ENCODE peak calls at places on chromosomes 4 and X, in ten cellular contexts. One of them, this sample, is unnamed.

GRCh38 chr4:170007113-170007512 is 19.1 kb downstream of the MFAP3L start:
- DNase-seq in IMR-90: no peak
- DNase-seq in activated T-cell treated with anti-CD3 and anti-CD28 coated beads for 24 hours: no peak
- DNase-seq in GM23248: no peak
- DNase-seq in effector CD4-positive, alpha-beta T cell: no peak
- DNase-seq in NCI-H748 treated with DMSO at 0.1 percent for 48 hours: no peak
- DNase-seq in EH: peak; percentile 19
- DNase-seq in nephron progenitor cell: no peak
- DNase-seq in AG09319: no peak
- DNase-seq in stimulated activated CD4-positive, alpha-beta T cell treated with anti-CD3 and anti-CD28 coated beads, Interleukin-4, amount 100 ng/mL, for 24 hours: no peak
- DNase-seq in this sample: no peak

GRCh38 chrX:46642145-46642544 is 68.6 kb downstream of the CHST7 start:
- DNase-seq in nephron progenitor cell: no peak
- DNase-seq in GM23248: peak; percentile 36
- DNase-seq in effector CD4-positive, alpha-beta T cell: no peak
- DNase-seq in activated T-cell treated with anti-CD3 and anti-CD28 coated beads for 24 hours: no peak
- DNase-seq in IMR-90: peak; percentile 17
- DNase-seq in EH: peak; percentile 50
- DNase-seq in AG09319: no peak
- DNase-seq in stimulated activated CD4-positive, alpha-beta T cell treated with anti-CD3 and anti-CD28 coated beads, Interleukin-4, amount 100 ng/mL, for 24 hours: no peak
- DNase-seq in NCI-H748 treated with DMSO at 0.1 percent for 48 hours: no peak
- DNase-seq in this sample: no peak

GRCh38 chr4:112519689-112520597 is 4.0 kb upstream of the NEUROG2 start:
- DNase-seq in stimulated activated CD4-positive, alpha-beta T cell treated with anti-CD3 and anti-CD28 coated beads, Interleukin-4, amount 100 ng/mL, for 24 hours: no peak
- DNase-seq in IMR-90: no peak
- DNase-seq in EH: no peak
- DNase-seq in NCI-H748 treated with DMSO at 0.1 percent for 48 hours: no peak
- DNase-seq in activated T-cell treated with anti-CD3 and anti-CD28 coated beads for 24 hours: no peak
- DNase-seq in GM23248: no peak
- DNase-seq in nephron progenitor cell: peak; percentile 36
- DNase-seq in AG09319: no peak
- DNase-seq in effector CD4-positive, alpha-beta T cell: no peak
- DNase-seq in this sample: peak; percentile 51

GRCh38 chr4:40514409-40515025 is 115.1 kb downstream of the RBM47 start:
- DNase-seq in GM23248: no peak
- DNase-seq in effector CD4-positive, alpha-beta T cell: no peak
- DNase-seq in nephron progenitor cell: no peak
- DNase-seq in AG09319: no peak
- DNase-seq in IMR-90: no peak
- DNase-seq in EH: no peak
- DNase-seq in NCI-H748 treated with DMSO at 0.1 percent for 48 hours: peak; percentile 72
- DNase-seq in stimulated activated CD4-positive, alpha-beta T cell treated with anti-CD3 and anti-CD28 coated beads, Interleukin-4, amount 100 ng/mL, for 24 hours: no peak
- DNase-seq in activated T-cell treated with anti-CD3 and anti-CD28 coated beads for 24 hours: no peak
- DNase-seq in this sample: no peak

GRCh38 chr4:181952478-181952877 is 290.7 kb upstream of the TENM3 start:
- DNase-seq in stimulated activated CD4-positive, alpha-beta T cell treated with anti-CD3 and anti-CD28 coated beads, Interleukin-4, amount 100 ng/mL, for 24 hours: no peak
- DNase-seq in IMR-90: peak; percentile 96
- DNase-seq in activated T-cell treated with anti-CD3 and anti-CD28 coated beads for 24 hours: no peak
- DNase-seq in NCI-H748 treated with DMSO at 0.1 percent for 48 hours: no peak
- DNase-seq in AG09319: peak; percentile 36
- DNase-seq in effector CD4-positive, alpha-beta T cell: no peak
- DNase-seq in nephron progenitor cell: no peak
- DNase-seq in EH: peak; percentile 96
- DNase-seq in GM23248: peak; percentile 80
- DNase-seq in this sample: no peak

GRCh38 chr4:121736735-121737351 is 28.1 kb downstream of the SMIM43 start:
- DNase-seq in EH: peak; percentile 70
- DNase-seq in nephron progenitor cell: peak; percentile 15
- DNase-seq in GM23248: peak; percentile 77
- DNase-seq in NCI-H748 treated with DMSO at 0.1 percent for 48 hours: no peak
- DNase-seq in stimulated activated CD4-positive, alpha-beta T cell treated with anti-CD3 and anti-CD28 coated beads, Interleukin-4, amount 100 ng/mL, for 24 hours: peak; percentile 25
- DNase-seq in AG09319: no peak
- DNase-seq in activated T-cell treated with anti-CD3 and anti-CD28 coated beads for 24 hours: peak; percentile 11
- DNase-seq in effector CD4-positive, alpha-beta T cell: no peak
- DNase-seq in IMR-90: peak; percentile 70
- DNase-seq in this sample: peak; percentile 48

GRCh38 chr4:75924309-75924708 is 16.5 kb downstream of the NAAA start:
- DNase-seq in NCI-H748 treated with DMSO at 0.1 percent for 48 hours: peak; percentile 41
- DNase-seq in activated T-cell treated with anti-CD3 and anti-CD28 coated beads for 24 hours: no peak
- DNase-seq in stimulated activated CD4-positive, alpha-beta T cell treated with anti-CD3 and anti-CD28 coated beads, Interleukin-4, amount 100 ng/mL, for 24 hours: no peak
- DNase-seq in EH: no peak
- DNase-seq in GM23248: no peak
- DNase-seq in IMR-90: no peak
- DNase-seq in effector CD4-positive, alpha-beta T cell: no peak
- DNase-seq in nephron progenitor cell: no peak
- DNase-seq in AG09319: no peak
- DNase-seq in this sample: no peak

GRCh38 chrX:40806511-40807220 is 71.3 kb upstream of the MED14 start:
- DNase-seq in IMR-90: no peak
- DNase-seq in NCI-H748 treated with DMSO at 0.1 percent for 48 hours: no peak
- DNase-seq in nephron progenitor cell: no peak
- DNase-seq in effector CD4-positive, alpha-beta T cell: no peak
- DNase-seq in GM23248: peak; percentile 15
- DNase-seq in AG09319: no peak
- DNase-seq in stimulated activated CD4-positive, alpha-beta T cell treated with anti-CD3 and anti-CD28 coated beads, Interleukin-4, amount 100 ng/mL, for 24 hours: no peak
- DNase-seq in activated T-cell treated with anti-CD3 and anti-CD28 coated beads for 24 hours: no peak
- DNase-seq in EH: no peak
- DNase-seq in this sample: no peak

GRCh38 chr4:128876194-128876593 is 66.7 kb downstream of the JADE1 start:
- DNase-seq in EH: no peak
- DNase-seq in AG09319: no peak
- DNase-seq in GM23248: no peak
- DNase-seq in effector CD4-positive, alpha-beta T cell: no peak
- DNase-seq in nephron progenitor cell: no peak
- DNase-seq in IMR-90: no peak
- DNase-seq in stimulated activated CD4-positive, alpha-beta T cell treated with anti-CD3 and anti-CD28 coated beads, Interleukin-4, amount 100 ng/mL, for 24 hours: no peak
- DNase-seq in NCI-H748 treated with DMSO at 0.1 percent for 48 hours: no peak
- DNase-seq in activated T-cell treated with anti-CD3 and anti-CD28 coated beads for 24 hours: no peak
- DNase-seq in this sample: no peak

GRCh38 chrX:51334276-51334675 is 1.7 kb downstream of the NUDT10 start:
- DNase-seq in GM23248: no peak
- DNase-seq in AG09319: no peak
- DNase-seq in IMR-90: no peak
- DNase-seq in NCI-H748 treated with DMSO at 0.1 percent for 48 hours: no peak
- DNase-seq in nephron progenitor cell: no peak
- DNase-seq in activated T-cell treated with anti-CD3 and anti-CD28 coated beads for 24 hours: no peak
- DNase-seq in EH: peak; percentile 42
- DNase-seq in effector CD4-positive, alpha-beta T cell: no peak
- DNase-seq in stimulated activated CD4-positive, alpha-beta T cell treated with anti-CD3 and anti-CD28 coated beads, Interleukin-4, amount 100 ng/mL, for 24 hours: no peak
- DNase-seq in this sample: no peak

GRCh38 chr4:81648576-81649272 is 177.0 kb upstream of the RASGEF1B start:
- DNase-seq in AG09319: no peak
- DNase-seq in GM23248: no peak
- DNase-seq in NCI-H748 treated with DMSO at 0.1 percent for 48 hours: no peak
- DNase-seq in EH: no peak
- DNase-seq in effector CD4-positive, alpha-beta T cell: no peak
- DNase-seq in IMR-90: no peak
- DNase-seq in activated T-cell treated with anti-CD3 and anti-CD28 coated beads for 24 hours: peak; percentile 23
- DNase-seq in stimulated activated CD4-positive, alpha-beta T cell treated with anti-CD3 and anti-CD28 coated beads, Interleukin-4, amount 100 ng/mL, for 24 hours: peak; percentile 41
- DNase-seq in nephron progenitor cell: no peak
- DNase-seq in this sample: no peak

GRCh38 chrX:129744881-129745321 is 6.1 kb downstream of the XPNPEP2 start:
- DNase-seq in effector CD4-positive, alpha-beta T cell: no peak
- DNase-seq in stimulated activated CD4-positive, alpha-beta T cell treated with anti-CD3 and anti-CD28 coated beads, Interleukin-4, amount 100 ng/mL, for 24 hours: peak; percentile 10
- DNase-seq in IMR-90: no peak
- DNase-seq in EH: no peak
- DNase-seq in activated T-cell treated with anti-CD3 and anti-CD28 coated beads for 24 hours: no peak
- DNase-seq in NCI-H748 treated with DMSO at 0.1 percent for 48 hours: no peak
- DNase-seq in nephron progenitor cell: no peak
- DNase-seq in AG09319: no peak
- DNase-seq in GM23248: no peak
- DNase-seq in this sample: no peak

GRCh38 chr4:146087856-146088255 is 87.7 kb upstream of the LSM6 start:
- DNase-seq in effector CD4-positive, alpha-beta T cell: no peak
- DNase-seq in AG09319: no peak
- DNase-seq in EH: no peak
- DNase-seq in activated T-cell treated with anti-CD3 and anti-CD28 coated beads for 24 hours: no peak
- DNase-seq in IMR-90: no peak
- DNase-seq in GM23248: no peak
- DNase-seq in NCI-H748 treated with DMSO at 0.1 percent for 48 hours: no peak
- DNase-seq in stimulated activated CD4-positive, alpha-beta T cell treated with anti-CD3 and anti-CD28 coated beads, Interleukin-4, amount 100 ng/mL, for 24 hours: no peak
- DNase-seq in nephron progenitor cell: no peak
- DNase-seq in this sample: no peak

This sample was measured in neuronal stem cell.